ENCODE peak calls at places on chromosomes 1 and 21, in five cellular contexts. L is aorta, C is heart left ventricle, Y is esophagus squamous epithelium, O is fibroblast of lung. N is an unnamed sample.

GRCh38 chr1:178944729-178945128 is 73.9 kb upstream of the ANGPTL1 start:
- DNase-seq in L (no peak), O (no peak), C (no peak), Y (no peak), N (peak; percentile 47)

GRCh38 chr1:98662354-98662665 is 789 bp downstream of the SNX7 start:
- DNase-seq in C (no peak), L (no peak), Y (no peak), O (peak; percentile 72), N (no peak)

GRCh38 chr1:248622491-248623106 is 12.3 kb downstream of the OR2T11 start:
- DNase-seq in C (no peak), Y (no peak), O (peak; percentile 0), L (no peak), N (no peak)

GRCh38 chr1:155082941-155083541 is 4.4 kb downstream of the EFNA3 start:
- DNase-seq in C (no peak), O (no peak), Y (no peak), L (no peak), N (no peak)

GRCh38 chr1:27405074-27405473 is 12.7 kb downstream of the GPR3 start:
- DNase-seq in L (no peak), C (peak; percentile 77), O (peak; percentile 76), Y (no peak), N (no peak)

GRCh38 chr1:24166988-24167387 is 20.1 kb downstream of the IFNLR1 start:
- DNase-seq in C (no peak), L (no peak), O (no peak), Y (no peak), N (no peak)

GRCh38 chr1:17696417-17697301 is 58.5 kb upstream of the ACTL8 start:
- DNase-seq in C (no peak), O (peak; percentile 61), Y (no peak), L (no peak), N (no peak)

GRCh38 chr1:40133839-40134238 is 27.3 kb upstream of the RLF start:
- DNase-seq in O (no peak), Y (no peak), C (no peak), L (no peak), N (no peak)

GRCh38 chr1:65254320-65255087 is 54.8 kb upstream of the DNAJC6 start:
- DNase-seq in C (peak; percentile 83), Y (no peak), L (peak; percentile 86), O (peak; percentile 23), N (no peak)

GRCh38 chr1:26789953-26790352 is 2.2 kb downstream of the PIGV start:
- DNase-seq in C (no peak), L (no peak), O (no peak), Y (no peak), N (no peak)

GRCh38 chr1:40092241-40092640 is 4.8 kb downstream of the PPT1 start:
- DNase-seq in C (no peak), L (no peak), O (no peak), Y (no peak), N (no peak)

GRCh38 chr1:84653130-84653680 is 37.1 kb downstream of the SSX2IP start:
- DNase-seq in C (no peak), L (no peak), O (peak; percentile 30), Y (no peak), N (no peak)

GRCh38 chr1:10686404-10687040 is 109.9 kb downstream of the CASZ1 start:
- DNase-seq in L (no peak), C (no peak), O (no peak), Y (no peak), N (no peak)

GRCh38 chr1:10685851-10686403 is 110.5 kb downstream of the CASZ1 start:
- DNase-seq in O (peak; percentile 21), L (no peak), C (peak; percentile 56), Y (no peak), N (no peak)

GRCh38 chr1:10687142-10687715 is 109.2 kb downstream of the CASZ1 start:
- DNase-seq in C (no peak), L (no peak), Y (no peak), O (no peak), N (no peak)

GRCh38 chr1:10687782-10688408 is 108.6 kb downstream of the CASZ1 start:
- DNase-seq in O (peak; percentile 12), C (peak; percentile 62), Y (no peak), L (no peak), N (no peak)

GRCh38 chr1:10685196-10685850 is 111.1 kb downstream of the CASZ1 start:
- DNase-seq in L (no peak), C (no peak), Y (no peak), O (no peak), N (no peak)
- H3K4me3 ChIP-seq in L (no peak overlapping the region), C (no peak overlapping the region), Y (no peak overlapping the region), O (no peak overlapping the region), N (no peak overlapping the region)

DNA sequence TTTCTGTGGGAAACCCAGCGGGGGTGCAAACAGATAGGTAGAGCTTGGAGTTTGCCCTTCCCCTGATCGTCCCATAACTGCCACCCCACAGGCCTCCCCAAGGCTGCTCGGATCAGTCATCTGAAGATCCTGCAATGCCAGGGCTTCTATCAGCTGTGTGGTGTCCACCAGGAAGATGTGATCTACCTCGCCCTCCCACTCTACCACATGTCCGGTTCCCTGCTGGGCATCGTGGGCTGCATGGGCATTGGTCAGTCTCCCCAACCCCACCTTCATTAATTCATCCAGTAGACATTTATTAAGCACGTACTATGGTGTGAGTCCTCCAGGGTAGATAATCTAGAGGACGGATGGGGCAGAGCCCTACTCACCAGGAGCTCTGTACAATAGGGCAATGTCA is 1.8 kb downstream of the SLC27A3 start:
- DNase-seq in L (no peak), O (no peak), Y (no peak), C (no peak), N (no peak)
- H3K36me3 ChIP-seq in L (no peaks in the 10 kb centered on the region), O (peaks cover 9% of the 10 kb centered on the region), Y (no peaks in the 10 kb centered on the region), C (peaks cover 14% of the 10 kb centered on the region), N (peaks cover 12% of the 10 kb centered on the region)

DNA sequence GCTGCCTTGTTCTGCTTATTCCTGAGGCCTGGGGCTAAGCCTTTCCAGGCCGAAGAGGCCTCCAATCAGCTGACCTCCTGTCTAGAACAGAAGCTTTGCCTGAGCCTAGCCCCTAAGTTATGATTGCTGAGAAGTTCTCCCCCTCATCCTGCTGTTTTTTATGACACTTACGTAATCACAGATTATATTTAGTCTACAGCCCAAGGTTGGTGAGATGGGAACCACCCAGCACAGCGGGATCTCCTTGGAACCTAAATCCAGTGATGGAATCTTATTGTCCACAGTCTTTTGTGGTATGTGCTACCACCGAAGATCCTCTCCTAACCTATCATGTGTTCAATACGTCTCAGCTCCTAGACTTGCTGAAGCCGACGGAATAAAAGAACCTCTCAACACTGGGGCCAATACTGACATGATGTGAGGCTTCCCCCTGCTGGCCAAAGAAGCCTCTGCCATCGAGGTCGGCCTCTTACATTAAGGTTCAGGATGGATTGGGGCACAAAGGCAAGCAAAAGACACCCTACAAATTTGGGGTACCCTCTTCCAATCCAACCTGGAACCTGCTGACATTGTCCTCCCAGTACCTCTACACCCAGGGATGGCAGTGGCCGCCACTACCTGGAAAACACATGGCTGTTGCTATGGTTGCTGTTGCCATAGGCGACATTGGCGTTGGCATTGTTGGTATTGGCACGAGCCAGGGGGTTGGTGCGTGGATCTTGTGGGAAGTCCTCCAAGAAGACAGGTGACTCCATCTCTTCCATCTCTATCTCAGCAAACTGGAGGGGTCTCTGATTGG is 19.3 kb upstream of the KIF21B start:
- DNase-seq in O (peak; percentile 76), C (peak; percentile 56), Y (peak; percentile 9), L (no peak), N (peak; percentile 74)
- H3K4me1 ChIP-seq in O (no peaks in the 10 kb centered on the region), C (peaks cover 4% of the 10 kb centered on the region), Y (no peaks in the 10 kb centered on the region), L (no peaks in the 10 kb centered on the region), N (peaks cover 4% of the 10 kb centered on the region)

DNA sequence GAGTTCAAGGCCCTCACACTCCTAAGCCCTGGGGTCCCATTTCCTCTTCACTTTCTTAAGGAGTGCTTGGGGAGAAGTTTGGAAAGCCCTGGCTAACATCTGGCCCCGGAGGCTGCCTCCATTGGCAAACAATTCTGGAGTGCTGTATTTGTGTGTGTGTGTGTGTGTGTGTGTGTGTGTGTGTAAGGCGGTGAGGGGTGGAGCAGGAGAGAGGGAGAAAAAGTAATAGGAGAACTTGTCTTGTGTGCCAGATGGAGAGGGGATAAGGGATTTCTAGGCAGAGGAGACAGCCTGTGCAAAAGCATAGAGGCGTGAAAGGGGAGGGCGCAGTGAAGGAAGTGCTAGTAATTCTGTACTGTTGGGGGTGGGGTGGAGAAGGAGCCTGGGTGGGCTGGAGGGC is 609 bp upstream of the TRIM62 start:
- DNase-seq in O (peak; percentile 85), L (no peak), C (no peak), Y (no peak), N (no peak)
- H3K4me3 ChIP-seq in O (peak overlapping the region; percentile 68), L (no peak overlapping the region), C (no peak overlapping the region), Y (no peak overlapping the region), N (peak overlapping the region; percentile 85)

GRCh38 chr21:45990049-45990711 is 8.6 kb downstream of the COL6A1 start:
- DNase-seq in O (no peak), L (peak; percentile 30), C (peak; percentile 30), Y (no peak), N (peak; percentile 52)

GRCh38 chr21:45990741-45991605 is 9.4 kb downstream of the COL6A1 start:
- DNase-seq in O (no peak), L (peak; percentile 38), Y (no peak), C (peak; percentile 27), N (peak; percentile 55)

GRCh38 chr21:45992311-45993209 is 11.0 kb downstream of the COL6A1 start:
- DNase-seq in O (no peak), C (peak; percentile 35), L (peak; percentile 56), Y (no peak), N (peak; percentile 62)

GRCh38 chr21:45993210-45994085 is 11.9 kb downstream of the COL6A1 start:
- DNase-seq in O (no peak), L (peak; percentile 77), Y (no peak), C (peak; percentile 42), N (peak; percentile 68)

DNA sequence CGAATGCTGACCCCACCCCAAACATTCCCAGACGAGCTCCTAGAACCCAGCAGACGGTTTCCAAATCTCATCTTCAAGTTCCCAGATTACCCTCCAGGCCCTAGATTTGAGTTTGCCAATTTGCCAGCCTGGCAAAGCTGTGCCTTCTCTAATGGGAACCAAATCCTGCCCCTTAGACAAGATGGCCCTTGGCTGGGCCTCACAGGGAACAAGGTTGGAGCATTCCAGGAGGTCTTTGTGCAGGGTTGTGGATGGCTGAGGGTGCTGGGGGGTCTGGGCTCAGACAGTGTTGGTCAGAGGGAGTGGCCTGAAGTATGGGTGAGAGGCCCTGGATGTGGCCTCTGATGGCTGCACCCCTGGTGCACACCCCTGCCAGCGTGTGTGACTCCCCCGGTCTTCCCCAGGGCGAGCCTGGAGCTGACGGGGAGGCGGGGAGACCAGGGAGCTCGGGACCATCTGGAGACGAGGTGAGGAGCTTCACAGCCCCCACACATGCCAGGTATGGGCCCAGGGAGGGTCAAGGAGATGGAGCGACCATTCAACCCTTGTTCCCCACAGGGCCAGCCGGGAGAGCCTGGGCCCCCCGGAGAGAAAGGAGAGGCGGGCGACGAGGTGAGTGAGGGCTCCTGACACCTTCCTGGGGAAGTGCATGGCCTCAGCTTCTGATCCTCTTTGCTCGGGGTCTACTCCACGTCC is 10.2 kb downstream of the COL6A1 start:
- DNase-seq in O (no peak), L (peak; percentile 37), C (peak; percentile 20), Y (no peak), N (no peak)
- H3K36me3 ChIP-seq in O (peaks cover 80% of the 10 kb centered on the region), L (no peaks in the 10 kb centered on the region), C (peaks cover 80% of the 10 kb centered on the region), Y (no peaks in the 10 kb centered on the region), N (peaks cover 76% of the 10 kb centered on the region)

GRCh38 chr1:22576148-22576544 is 12.9 kb downstream of the EPHA8 start:
- DNase-seq in O (no peak), L (no peak), C (no peak), Y (no peak), N (no peak)

GRCh38 chr1:22576617-22577016 is 13.3 kb downstream of the EPHA8 start:
- DNase-seq in Y (no peak), O (no peak), L (no peak), C (no peak), N (no peak)

GRCh38 chr1:22578732-22579361 is 15.6 kb downstream of the EPHA8 start:
- DNase-seq in Y (no peak), C (no peak), L (no peak), O (no peak), N (no peak)

GRCh38 chr1:22582670-22583635 is 19.7 kb downstream of the EPHA8 start:
- DNase-seq in O (no peak), C (peak; percentile 59), L (no peak), Y (no peak), N (no peak)

GRCh38 chr1:22579541-22580155 is 16.4 kb downstream of the EPHA8 start:
- DNase-seq in L (no peak), C (peak; percentile 63), Y (no peak), O (no peak), N (no peak)
- H3K4me1 ChIP-seq in L (no peaks in the 10 kb centered on the region), C (peaks cover 6% of the 10 kb centered on the region), Y (no peaks in the 10 kb centered on the region), O (no peaks in the 10 kb centered on the region), N (no peaks in the 10 kb centered on the region)

N was measured in right atrium auricular region.